ENCODE peak calls at places on chromosomes 6 and 20, in seven cellular contexts. One of them, this sample, is unnamed.

GRCh38 chr6:11621119-11621518 is 83.6 kb downstream of the TMEM170B start:
- DNase-seq in kidney epithelial cell: no peak
- DNase-seq in stomach: no peak
- DNase-seq in spleen: no peak
- DNase-seq in cardiac fibroblast: no peak
- DNase-seq in adrenal gland: no peak
- DNase-seq in tibial artery: no peak
- DNase-seq in this sample: no peak

GRCh38 chr6:71585472-71585871 is 296.9 kb downstream of the OGFRL1 start:
- DNase-seq in spleen: peak
- DNase-seq in adrenal gland: peak
- DNase-seq in stomach: no peak
- DNase-seq in kidney epithelial cell: no peak
- DNase-seq in cardiac fibroblast: no peak
- DNase-seq in tibial artery: no peak
- DNase-seq in this sample: no peak

GRCh38 chr6:127570739-127571389 is 6.1 kb upstream of the C6orf58 start:
- DNase-seq in adrenal gland: no peak
- DNase-seq in stomach: no peak
- DNase-seq in cardiac fibroblast: peak
- DNase-seq in spleen: no peak
- DNase-seq in kidney epithelial cell: no peak
- DNase-seq in tibial artery: no peak
- DNase-seq in this sample: no peak

GRCh38 chr6:10425177-10425972 is 10.5 kb upstream of the TFAP2A start:
- DNase-seq in tibial artery: no peak
- DNase-seq in kidney epithelial cell: no peak
- DNase-seq in cardiac fibroblast: peak
- DNase-seq in adrenal gland: no peak
- DNase-seq in stomach: no peak
- DNase-seq in spleen: no peak
- DNase-seq in this sample: no peak

GRCh38 chr6:43096451-43097097 is 20.5 kb downstream of the PTK7 start:
- DNase-seq in adrenal gland: no peak
- DNase-seq in cardiac fibroblast: peak
- DNase-seq in kidney epithelial cell: peak
- DNase-seq in tibial artery: no peak
- DNase-seq in stomach: peak
- DNase-seq in spleen: peak
- DNase-seq in this sample: no peak

GRCh38 chr20:10402938-10403593 is 31.0 kb downstream of the MKKS start:
- DNase-seq in cardiac fibroblast: no peak
- DNase-seq in adrenal gland: no peak
- DNase-seq in tibial artery: no peak
- DNase-seq in kidney epithelial cell: no peak
- DNase-seq in spleen: no peak
- DNase-seq in stomach: no peak
- DNase-seq in this sample: no peak

GRCh38 chr20:46959081-46959692 is 64.5 kb downstream of the EYA2 start:
- DNase-seq in stomach: no peak
- DNase-seq in kidney epithelial cell: peak
- DNase-seq in cardiac fibroblast: peak
- DNase-seq in tibial artery: no peak
- DNase-seq in adrenal gland: no peak
- DNase-seq in spleen: no peak
- DNase-seq in this sample: no peak

GRCh38 chr6:38271081-38271480 is 368.6 kb downstream of the BTBD9 start:
- DNase-seq in kidney epithelial cell: no peak
- DNase-seq in spleen: no peak
- DNase-seq in stomach: no peak
- DNase-seq in cardiac fibroblast: peak
- DNase-seq in tibial artery: no peak
- DNase-seq in adrenal gland: no peak
- DNase-seq in this sample: no peak

GRCh38 chr6:138800377-138801150 is 4.7 kb downstream of the ECT2L start:
- DNase-seq in tibial artery: no peak
- DNase-seq in spleen: no peak
- DNase-seq in adrenal gland: no peak
- DNase-seq in stomach: no peak
- DNase-seq in kidney epithelial cell: no peak
- DNase-seq in cardiac fibroblast: no peak
- DNase-seq in this sample: no peak
- TF ChIP-seq CTCF in tibial artery: no peak
- TF ChIP-seq CTCF in spleen: no peak
- TF ChIP-seq CTCF in adrenal gland: no peak
- TF ChIP-seq CTCF in stomach: no peak
- TF ChIP-seq CTCF in kidney epithelial cell: no peak
- TF ChIP-seq CTCF in cardiac fibroblast: no peak
- TF ChIP-seq CTCF in this sample: no peak

GRCh38 chr20:58637466-58638198 is 13.5 kb upstream of the STX16 start:
- DNase-seq in adrenal gland: no peak
- DNase-seq in kidney epithelial cell: no peak
- DNase-seq in cardiac fibroblast: no peak
- DNase-seq in stomach: no peak
- DNase-seq in spleen: peak
- DNase-seq in tibial artery: no peak
- DNase-seq in this sample: peak

GRCh38 chr20:58634818-58635665 is 16.0 kb upstream of the STX16 start:
- DNase-seq in adrenal gland: no peak
- DNase-seq in kidney epithelial cell: no peak
- DNase-seq in cardiac fibroblast: no peak
- DNase-seq in stomach: no peak
- DNase-seq in spleen: no peak
- DNase-seq in tibial artery: no peak
- DNase-seq in this sample: peak

GRCh38 chr20:58636396-58636982 is 14.6 kb upstream of the STX16 start:
- DNase-seq in spleen: no peak
- DNase-seq in adrenal gland: no peak
- DNase-seq in cardiac fibroblast: no peak
- DNase-seq in tibial artery: peak
- DNase-seq in kidney epithelial cell: no peak
- DNase-seq in stomach: no peak
- DNase-seq in this sample: peak

GRCh38 chr20:58638467-58639181 is 12.5 kb upstream of the STX16 start:
- DNase-seq in tibial artery: peak
- DNase-seq in adrenal gland: no peak
- DNase-seq in kidney epithelial cell: no peak
- DNase-seq in cardiac fibroblast: no peak
- DNase-seq in spleen: peak
- DNase-seq in stomach: no peak
- DNase-seq in this sample: peak

DNA sequence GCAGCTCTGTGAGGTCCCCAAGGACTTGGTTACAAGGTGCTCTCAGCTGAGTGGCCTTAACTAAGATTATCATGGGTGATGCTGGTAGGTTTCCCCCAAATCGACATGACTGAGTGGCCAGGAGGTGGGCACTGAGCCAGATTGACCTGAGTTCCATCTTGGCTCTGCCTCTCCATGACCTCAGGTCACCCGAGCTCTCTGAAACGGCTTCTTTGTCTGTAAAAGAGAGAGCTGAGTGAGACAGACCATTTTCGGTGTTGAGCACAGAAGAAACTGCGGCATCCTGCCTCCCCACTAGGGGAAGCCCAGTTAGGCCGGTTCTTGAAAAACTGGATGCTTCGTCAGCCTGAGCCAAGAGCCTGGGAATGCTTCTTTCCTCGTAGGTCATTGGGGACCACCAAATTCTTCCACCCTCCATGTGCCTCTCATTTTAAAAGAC is 14.1 kb upstream of the STX16 start:
- DNase-seq in cardiac fibroblast: no peak
- DNase-seq in adrenal gland: no peak
- DNase-seq in spleen: no peak
- DNase-seq in kidney epithelial cell: no peak
- DNase-seq in stomach: no peak
- DNase-seq in tibial artery: no peak
- DNase-seq in this sample: peak
- TF ChIP-seq CTCF in cardiac fibroblast: peak
- TF ChIP-seq CTCF in adrenal gland: no peak
- TF ChIP-seq CTCF in spleen: no peak
- TF ChIP-seq CTCF in kidney epithelial cell: no peak
- TF ChIP-seq CTCF in stomach: no peak
- TF ChIP-seq CTCF in tibial artery: no peak
- TF ChIP-seq CTCF in this sample: peak

GRCh38 chr6:26031595-26032386 is 55.4 kb upstream of the HFE start:
- DNase-seq in cardiac fibroblast: peak
- DNase-seq in tibial artery: peak
- DNase-seq in spleen: peak
- DNase-seq in adrenal gland: peak
- DNase-seq in stomach: peak
- DNase-seq in kidney epithelial cell: peak
- DNase-seq in this sample: peak
- TF ChIP-seq CTCF in cardiac fibroblast: peak
- TF ChIP-seq CTCF in tibial artery: no peak
- TF ChIP-seq CTCF in spleen: peak
- TF ChIP-seq CTCF in adrenal gland: no peak
- TF ChIP-seq CTCF in stomach: no peak
- TF ChIP-seq CTCF in kidney epithelial cell: peak
- TF ChIP-seq CTCF in this sample: no peak

GRCh38 chr20:58776109-58776508 is 74.6 kb downstream of the GNAS-AS1 start:
- DNase-seq in spleen: peak
- DNase-seq in kidney epithelial cell: no peak
- DNase-seq in stomach: no peak
- DNase-seq in cardiac fibroblast: no peak
- DNase-seq in adrenal gland: no peak
- DNase-seq in tibial artery: no peak
- DNase-seq in this sample: no peak
- TF ChIP-seq CTCF in spleen: no peak
- TF ChIP-seq CTCF in kidney epithelial cell: no peak
- TF ChIP-seq CTCF in stomach: no peak
- TF ChIP-seq CTCF in cardiac fibroblast: no peak
- TF ChIP-seq CTCF in adrenal gland: no peak
- TF ChIP-seq CTCF in tibial artery: no peak
- TF ChIP-seq CTCF in this sample: no peak

DNA sequence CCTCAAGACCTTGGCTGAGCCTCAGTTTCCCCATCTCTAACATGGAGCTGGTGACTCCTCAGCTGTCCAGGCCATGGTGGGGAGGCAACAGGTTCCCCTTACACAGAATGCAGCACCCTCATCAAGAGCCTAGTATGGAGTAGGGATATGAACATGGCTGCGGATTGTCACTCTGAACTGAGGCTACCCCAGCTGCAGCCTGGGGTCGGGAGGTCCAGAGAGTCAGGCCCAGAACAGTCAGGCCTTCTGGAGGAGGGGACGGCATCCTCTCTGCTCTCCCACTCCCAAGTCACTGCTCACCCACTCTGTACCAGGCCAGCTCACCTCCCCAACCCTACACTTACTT is 1.4 kb upstream of the FOXS1 start:
- DNase-seq in stomach: no peak
- DNase-seq in kidney epithelial cell: no peak
- DNase-seq in tibial artery: no peak
- DNase-seq in cardiac fibroblast: no peak
- DNase-seq in adrenal gland: no peak
- DNase-seq in spleen: no peak
- DNase-seq in this sample: no peak
- TF ChIP-seq CTCF in stomach: no peak
- TF ChIP-seq CTCF in kidney epithelial cell: no peak
- TF ChIP-seq CTCF in tibial artery: no peak
- TF ChIP-seq CTCF in cardiac fibroblast: no peak
- TF ChIP-seq CTCF in adrenal gland: no peak
- TF ChIP-seq CTCF in spleen: peak
- TF ChIP-seq CTCF in this sample: peak

DNA sequence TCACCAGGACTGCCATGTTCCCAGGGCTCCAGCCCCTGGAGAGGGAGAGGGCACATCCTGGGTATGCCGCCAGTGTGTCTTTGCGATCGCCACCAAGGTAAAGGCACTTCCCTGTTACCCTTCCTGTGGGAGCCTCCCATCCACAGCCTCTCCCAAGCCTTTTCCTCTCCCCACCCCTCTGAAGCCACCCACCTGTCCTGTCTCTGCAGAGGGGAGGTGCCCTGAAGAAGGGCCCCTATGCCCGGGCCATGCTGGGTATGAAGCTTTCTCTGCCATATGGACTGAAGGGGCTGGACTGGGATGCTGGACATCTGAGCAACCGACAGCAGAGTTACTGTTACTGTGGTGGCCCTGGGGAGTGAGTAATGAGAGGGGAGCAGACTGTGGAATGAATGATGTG is 2.4 kb downstream of the PHF1 start:
- DNase-seq in adrenal gland: no peak
- DNase-seq in kidney epithelial cell: no peak
- DNase-seq in stomach: no peak
- DNase-seq in spleen: peak
- DNase-seq in cardiac fibroblast: no peak
- DNase-seq in tibial artery: no peak
- DNase-seq in this sample: no peak
- TF ChIP-seq CTCF in adrenal gland: no peak
- TF ChIP-seq CTCF in kidney epithelial cell: no peak
- TF ChIP-seq CTCF in stomach: no peak
- TF ChIP-seq CTCF in spleen: no peak
- TF ChIP-seq CTCF in cardiac fibroblast: no peak
- TF ChIP-seq CTCF in tibial artery: no peak
- TF ChIP-seq CTCF in this sample: no peak

GRCh38 chr6:161237176-161237575 is 36.7 kb downstream of the AGPAT4 start:
- DNase-seq in spleen: no peak
- DNase-seq in kidney epithelial cell: no peak
- DNase-seq in adrenal gland: no peak
- DNase-seq in tibial artery: no peak
- DNase-seq in stomach: no peak
- DNase-seq in cardiac fibroblast: no peak
- DNase-seq in this sample: no peak

GRCh38 chr6:161242113-161242512 is 31.7 kb downstream of the AGPAT4 start:
- DNase-seq in tibial artery: no peak
- DNase-seq in spleen: no peak
- DNase-seq in adrenal gland: no peak
- DNase-seq in stomach: no peak
- DNase-seq in kidney epithelial cell: no peak
- DNase-seq in cardiac fibroblast: no peak
- DNase-seq in this sample: no peak

GRCh38 chr6:161236091-161236633 is 37.7 kb downstream of the AGPAT4 start:
- DNase-seq in kidney epithelial cell: no peak
- DNase-seq in spleen: no peak
- DNase-seq in cardiac fibroblast: no peak
- DNase-seq in adrenal gland: no peak
- DNase-seq in tibial artery: no peak
- DNase-seq in stomach: no peak
- DNase-seq in this sample: no peak

GRCh38 chr6:161233986-161234620 is 39.8 kb downstream of the AGPAT4 start:
- DNase-seq in kidney epithelial cell: peak
- DNase-seq in stomach: peak
- DNase-seq in adrenal gland: peak
- DNase-seq in tibial artery: peak
- DNase-seq in cardiac fibroblast: peak
- DNase-seq in spleen: no peak
- DNase-seq in this sample: no peak

DNA sequence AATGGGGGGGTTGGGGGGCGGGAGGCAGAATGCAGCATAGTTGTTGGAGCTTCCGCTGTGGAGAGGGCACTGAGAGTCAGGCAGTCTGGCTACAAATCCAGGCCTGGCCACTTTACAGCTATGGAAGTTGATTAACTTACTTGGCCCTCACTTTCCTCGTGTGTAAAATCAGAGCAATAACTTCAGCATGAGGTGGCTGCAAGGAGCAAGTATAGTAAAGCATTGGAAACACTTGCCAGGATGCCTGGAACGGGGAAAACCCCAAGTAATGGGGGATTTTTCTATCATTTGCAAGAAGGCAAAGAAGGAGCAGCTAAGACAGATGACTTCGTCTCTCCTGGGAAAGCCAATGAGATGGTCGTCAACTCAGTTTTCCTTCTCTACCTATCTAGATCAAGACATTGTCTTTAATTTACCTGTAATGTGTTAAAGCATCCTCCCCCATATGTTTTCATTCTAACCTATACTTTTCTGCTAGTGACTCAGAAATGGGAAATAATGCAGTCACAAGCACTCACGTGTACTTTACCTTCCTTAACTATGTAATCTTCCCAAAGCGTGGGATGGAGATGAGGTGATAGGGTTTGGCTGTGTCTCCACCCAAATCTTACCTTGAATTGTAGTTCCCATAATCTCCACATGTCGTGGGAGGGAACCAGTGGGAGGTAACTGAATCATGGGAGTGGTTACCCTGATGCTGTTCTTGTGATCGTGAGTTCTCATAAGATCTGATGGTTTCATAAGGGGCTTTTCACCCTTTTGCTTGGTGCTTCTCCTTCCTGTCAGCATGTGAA is 35.6 kb downstream of the AGPAT4 start:
- DNase-seq in cardiac fibroblast: no peak
- DNase-seq in tibial artery: no peak
- DNase-seq in adrenal gland: no peak
- DNase-seq in stomach: no peak
- DNase-seq in spleen: no peak
- DNase-seq in kidney epithelial cell: no peak
- DNase-seq in this sample: no peak
- TF ChIP-seq CTCF in cardiac fibroblast: no peak
- TF ChIP-seq CTCF in tibial artery: no peak
- TF ChIP-seq CTCF in adrenal gland: no peak
- TF ChIP-seq CTCF in stomach: no peak
- TF ChIP-seq CTCF in spleen: no peak
- TF ChIP-seq CTCF in kidney epithelial cell: no peak
- TF ChIP-seq CTCF in this sample: peak

This sample was measured in glutamatergic neuron.